ENCODE peak calls at places on chromosomes 2 and 18, in six cellular contexts. O is A549, D is GM12878, W is K562, E is IMR-90, Z is HepG2. M is an unnamed sample.

GRCh38 chr2:15789381-15790062 is 150.8 kb upstream of the MYCN start:
- DNase-seq in E (no peak), Z (no peak), O (no peak), D (no peak), W (no peak), M (no peak)

GRCh38 chr2:29522951-29523669 is 398.3 kb downstream of the ALK start:
- DNase-seq in E (peak; percentile 86), D (no peak), Z (no peak), W (no peak), O (peak; percentile 39), M (no peak)

GRCh38 chr2:177909962-177910361 is 162.6 kb downstream of the PDE11A start:
- DNase-seq in Z (peak; percentile 10), E (peak; percentile 32), O (no peak), D (no peak), W (no peak), M (no peak)

GRCh38 chr2:54560146-54560881 is 104.2 kb downstream of the SPTBN1 start:
- DNase-seq in Z (no peak), E (peak; percentile 59), W (peak; percentile 29), D (no peak), O (peak; percentile 64), M (no peak)

GRCh38 chr2:98334439-98335078 is 11.7 kb upstream of the CNGA3 start:
- DNase-seq in W (no peak), Z (no peak), E (peak; percentile 91), O (peak; percentile 50), D (no peak), M (no peak)

GRCh38 chr2:117936871-117937428 is 76.9 kb downstream of the CCDC93 start:
- DNase-seq in O (no peak), D (no peak), Z (no peak), E (no peak), W (no peak), M (no peak)

GRCh38 chr2:42874838-42875801 is 82.7 kb upstream of the HAAO start:
- DNase-seq in W (no peak), D (no peak), O (no peak), E (no peak), Z (no peak), M (no peak)

GRCh38 chr18:31101148-31102019 is 837 bp downstream of the DSC2 start:
- DNase-seq in O (peak; percentile 13), W (peak; percentile 54), Z (peak; percentile 37), E (no peak), D (no peak), M (peak; percentile 73)

GRCh38 chr2:221750317-221750716 is 178.2 kb upstream of the EPHA4 start:
- DNase-seq in E (peak; percentile 3), O (no peak), Z (no peak), W (no peak), D (no peak), M (no peak)

GRCh38 chr2:156021326-156022040 is 311.0 kb downstream of the NR4A2 start:
- DNase-seq in W (no peak), D (no peak), Z (no peak), O (no peak), E (no peak), M (no peak)

GRCh38 chr2:102505290-102505689 is 32.3 kb downstream of the SLC9A4 start:
- DNase-seq in W (no peak), D (no peak), Z (no peak), E (no peak), O (no peak), M (no peak)

GRCh38 chr2:168369087-168369486 is 87.0 kb upstream of the CERS6 start:
- DNase-seq in D (no peak), Z (no peak), O (no peak), E (no peak), W (no peak), M (no peak)
- TF ChIP-seq BHLHE40 in D (no peak), Z (no peak), O (no peak), E (no peak), W (no peak), M (no peak)

GRCh38 chr18:3742541-3742940 is 292.6 kb downstream of the TGIF1 start:
- DNase-seq in W (no peak), O (no peak), D (no peak), Z (no peak), E (no peak), M (no peak)

GRCh38 chr18:3748081-3748480 is 298.1 kb downstream of the TGIF1 start:
- DNase-seq in E (no peak), Z (no peak), D (no peak), W (no peak), O (no peak), M (no peak)

GRCh38 chr18:3753116-3753515 is 303.1 kb downstream of the TGIF1 start:
- DNase-seq in E (no peak), Z (no peak), W (no peak), O (no peak), D (no peak), M (no peak)

GRCh38 chr18:3747176-3747973 is 297.4 kb downstream of the TGIF1 start:
- DNase-seq in W (no peak), O (no peak), D (no peak), E (peak; percentile 77), Z (no peak), M (no peak)
- TF ChIP-seq BHLHE40 in W (no peak), O (no peak), D (no peak), E (no peak), Z (no peak), M (no peak)

DNA sequence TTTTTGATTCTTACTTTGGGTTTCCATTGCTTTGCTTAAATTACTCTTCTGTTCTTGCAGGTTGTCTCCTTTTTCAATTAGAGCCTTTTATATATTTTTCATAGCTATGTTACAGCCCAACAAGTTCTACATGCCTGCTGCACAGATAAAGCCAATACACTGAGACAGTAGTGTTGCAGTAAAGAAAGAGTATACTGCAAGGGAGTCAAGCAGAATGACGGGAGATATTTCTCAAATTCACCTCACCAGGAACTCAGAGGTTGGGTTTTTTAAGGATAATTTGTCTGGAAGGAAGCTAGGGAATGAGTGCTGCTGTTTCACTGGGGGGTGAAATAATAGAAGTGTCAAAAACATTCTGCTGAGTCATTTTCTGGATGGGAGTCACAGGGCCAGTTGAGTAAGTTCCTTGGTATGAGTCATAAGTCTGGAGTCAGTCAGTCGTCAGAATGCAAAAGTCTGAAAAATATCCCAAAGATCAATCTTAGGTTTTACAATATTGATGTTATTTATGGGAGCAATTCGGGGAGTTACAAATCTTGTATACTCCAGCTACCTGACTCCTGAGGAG is 193.0 kb upstream of the RGPD4 start:
- DNase-seq in D (no peak), E (peak; percentile 85), Z (no peak), O (peak; percentile 42), W (peak; percentile 27), M (no peak)
- TF ChIP-seq BHLHE40 in D (no peak), E (no peak), Z (no peak), O (no peak), W (no peak), M (no peak)

GRCh38 chr18:424869-425138 is 75.7 kb downstream of the COLEC12 start:
- DNase-seq in D (no peak), Z (no peak), O (no peak), E (no peak), W (no peak), M (no peak)

GRCh38 chr18:429030-429429 is 71.5 kb downstream of the COLEC12 start:
- DNase-seq in E (no peak), D (no peak), O (no peak), Z (no peak), W (no peak), M (no peak)

GRCh38 chr18:422966-423365 is 77.5 kb downstream of the COLEC12 start:
- DNase-seq in W (no peak), Z (no peak), D (no peak), O (no peak), E (no peak), M (no peak)

GRCh38 chr18:424071-424868 is 76.2 kb downstream of the COLEC12 start:
- DNase-seq in E (no peak), Z (no peak), O (no peak), W (no peak), D (no peak), M (no peak)

GRCh38 chr18:427005-427404 is 73.5 kb downstream of the COLEC12 start:
- DNase-seq in O (peak; percentile 4), Z (no peak), D (no peak), W (no peak), E (peak; percentile 82), M (no peak)
- TF ChIP-seq BHLHE40 in O (no peak), Z (no peak), D (no peak), W (no peak), E (no peak), M (no peak)